ENCODE peak calls at places on chromosomes 6 and 20, in five cellular contexts. One of them, this sample, is unnamed.
A peak's percentile ranks its signal among the peaks of the same experiment; 100 is the strongest.

GRCh38 chr6:83853178-83853967 is at the start of gene RIPPLY2:
- DNase-seq in PC-9: no peak
- DNase-seq in ascending aorta: no peak
- DNase-seq in fibroblast of lung: peak; percentile 45
- DNase-seq in upper lobe of right lung: no peak
- DNase-seq in this sample: peak; percentile 78

GRCh38 chr6:43451939-43452338 is 3.4 kb downstream of the DLK2 start:
- DNase-seq in PC-9: no peak
- DNase-seq in upper lobe of right lung: no peak
- DNase-seq in fibroblast of lung: no peak
- DNase-seq in ascending aorta: no peak
- DNase-seq in this sample: no peak

GRCh38 chr6:45001663-45002062 is 326.5 kb upstream of the RUNX2 start:
- DNase-seq in PC-9: no peak
- DNase-seq in fibroblast of lung: no peak
- DNase-seq in ascending aorta: no peak
- DNase-seq in upper lobe of right lung: no peak
- DNase-seq in this sample: no peak

GRCh38 chr6:139577991-139578604 is 203.7 kb upstream of the CITED2 start:
- DNase-seq in fibroblast of lung: peak; percentile 94
- DNase-seq in PC-9: peak; percentile 31
- DNase-seq in upper lobe of right lung: no peak
- DNase-seq in ascending aorta: no peak
- DNase-seq in this sample: no peak

GRCh38 chr20:32752458-32753250 is 9.4 kb upstream of the COMMD7 start:
- DNase-seq in ascending aorta: no peak
- DNase-seq in fibroblast of lung: peak; percentile 84
- DNase-seq in upper lobe of right lung: no peak
- DNase-seq in PC-9: no peak
- DNase-seq in this sample: no peak

GRCh38 chr6:12391472-12391871 is 101.3 kb downstream of the EDN1 start:
- DNase-seq in ascending aorta: no peak
- DNase-seq in PC-9: no peak
- DNase-seq in fibroblast of lung: no peak
- DNase-seq in upper lobe of right lung: no peak
- DNase-seq in this sample: no peak

GRCh38 chr6:21496749-21497148 is 96.8 kb upstream of the SOX4 start:
- DNase-seq in ascending aorta: no peak
- DNase-seq in fibroblast of lung: no peak
- DNase-seq in PC-9: no peak
- DNase-seq in upper lobe of right lung: no peak
- DNase-seq in this sample: no peak

GRCh38 chr6:112237644-112238043 is 16.7 kb downstream of the LAMA4 start:
- DNase-seq in fibroblast of lung: peak; percentile 92
- DNase-seq in upper lobe of right lung: no peak
- DNase-seq in ascending aorta: no peak
- DNase-seq in PC-9: no peak
- DNase-seq in this sample: no peak

GRCh38 chr6:119209452-119210205 is 131.2 kb upstream of the FAM184A start:
- DNase-seq in upper lobe of right lung: no peak
- DNase-seq in ascending aorta: no peak
- DNase-seq in fibroblast of lung: no peak
- DNase-seq in PC-9: no peak
- DNase-seq in this sample: no peak

GRCh38 chr6:148464319-148465010 is 121.8 kb downstream of the SASH1 start:
- DNase-seq in upper lobe of right lung: no peak
- DNase-seq in PC-9: peak; percentile 63
- DNase-seq in ascending aorta: no peak
- DNase-seq in fibroblast of lung: peak; percentile 59
- DNase-seq in this sample: peak; percentile 5

GRCh38 chr20:58652606-58653303 is 1.7 kb downstream of the STX16 start:
- DNase-seq in ascending aorta: no peak
- DNase-seq in upper lobe of right lung: no peak
- DNase-seq in fibroblast of lung: peak; percentile 33
- DNase-seq in PC-9: no peak
- DNase-seq in this sample: no peak

GRCh38 chr20:19974621-19975435 is 42.3 kb upstream of the NAA20 start:
- DNase-seq in PC-9: peak; percentile 84
- DNase-seq in upper lobe of right lung: peak; percentile 94
- DNase-seq in fibroblast of lung: peak; percentile 94
- DNase-seq in ascending aorta: peak; percentile 78
- DNase-seq in this sample: peak; percentile 87

GRCh38 chr6:47195251-47195650 is 114.5 kb downstream of the TNFRSF21 start:
- DNase-seq in PC-9: no peak
- DNase-seq in fibroblast of lung: no peak
- DNase-seq in upper lobe of right lung: no peak
- DNase-seq in ascending aorta: no peak
- DNase-seq in this sample: no peak

GRCh38 chr6:16684896-16685554 is 76.2 kb downstream of the ATXN1 start:
- DNase-seq in PC-9: no peak
- DNase-seq in upper lobe of right lung: no peak
- DNase-seq in ascending aorta: no peak
- DNase-seq in fibroblast of lung: peak; percentile 90
- DNase-seq in this sample: no peak

GRCh38 chr6:105794263-105794662 is 291.9 kb upstream of the PRDM1 start:
- DNase-seq in PC-9: peak; percentile 93
- DNase-seq in ascending aorta: peak; percentile 31
- DNase-seq in fibroblast of lung: no peak
- DNase-seq in upper lobe of right lung: peak; percentile 80
- DNase-seq in this sample: no peak

GRCh38 chr6:19333936-19334335 is 503.2 kb upstream of the ID4 start:
- DNase-seq in PC-9: peak; percentile 43
- DNase-seq in upper lobe of right lung: no peak
- DNase-seq in ascending aorta: no peak
- DNase-seq in fibroblast of lung: peak; percentile 80
- DNase-seq in this sample: no peak

GRCh38 chr6:128723667-128724066 is 159.3 kb upstream of the LAMA2 start:
- DNase-seq in fibroblast of lung: peak; percentile 67
- DNase-seq in upper lobe of right lung: no peak
- DNase-seq in PC-9: no peak
- DNase-seq in ascending aorta: no peak
- DNase-seq in this sample: no peak

GRCh38 chr6:147131728-147132127 is 72.5 kb upstream of the STXBP5 start:
- DNase-seq in ascending aorta: no peak
- DNase-seq in upper lobe of right lung: no peak
- DNase-seq in fibroblast of lung: peak; percentile 38
- DNase-seq in PC-9: no peak
- DNase-seq in this sample: no peak

GRCh38 chr6:167031082-167031709 is 32.0 kb downstream of the CEP43 start:
- DNase-seq in PC-9: no peak
- DNase-seq in fibroblast of lung: peak; percentile 3
- DNase-seq in upper lobe of right lung: no peak
- DNase-seq in ascending aorta: no peak
- DNase-seq in this sample: no peak

GRCh38 chr6:142737368-142738060 is 207.5 kb downstream of the HIVEP2 start:
- DNase-seq in fibroblast of lung: no peak
- DNase-seq in PC-9: peak; percentile 64
- DNase-seq in upper lobe of right lung: no peak
- DNase-seq in ascending aorta: no peak
- DNase-seq in this sample: no peak

GRCh38 chr6:7958464-7958863 is 47.9 kb upstream of the TXNDC5 start:
- DNase-seq in ascending aorta: no peak
- DNase-seq in fibroblast of lung: no peak
- DNase-seq in PC-9: no peak
- DNase-seq in upper lobe of right lung: no peak
- DNase-seq in this sample: no peak

GRCh38 chr6:7960141-7960540 is 49.6 kb upstream of the TXNDC5 start:
- DNase-seq in upper lobe of right lung: no peak
- DNase-seq in PC-9: no peak
- DNase-seq in fibroblast of lung: no peak
- DNase-seq in ascending aorta: no peak
- DNase-seq in this sample: no peak

GRCh38 chr6:7960848-7961247 is 50.3 kb upstream of the TXNDC5 start:
- DNase-seq in fibroblast of lung: no peak
- DNase-seq in ascending aorta: no peak
- DNase-seq in PC-9: no peak
- DNase-seq in upper lobe of right lung: no peak
- DNase-seq in this sample: no peak

GRCh38 chr6:7954477-7955200 is 44.1 kb upstream of the TXNDC5 start:
- DNase-seq in fibroblast of lung: no peak
- DNase-seq in PC-9: no peak
- DNase-seq in ascending aorta: no peak
- DNase-seq in upper lobe of right lung: no peak
- DNase-seq in this sample: no peak

GRCh38 chr6:7959453-7959852 is 48.9 kb upstream of the TXNDC5 start:
- DNase-seq in PC-9: no peak
- DNase-seq in upper lobe of right lung: no peak
- DNase-seq in ascending aorta: no peak
- DNase-seq in fibroblast of lung: no peak
- DNase-seq in this sample: no peak
- H3K27ac ChIP-seq in PC-9: no peak overlapping the region
- H3K27ac ChIP-seq in upper lobe of right lung: no peak overlapping the region
- H3K27ac ChIP-seq in ascending aorta: no peak overlapping the region
- H3K27ac ChIP-seq in fibroblast of lung: no peak overlapping the region
- H3K27ac ChIP-seq in this sample: no peak overlapping the region

GRCh38 chr20:53582574-53583351 is 10.9 kb downstream of the ZNF217 start:
- DNase-seq in PC-9: peak; percentile 97
- DNase-seq in fibroblast of lung: peak; percentile 92
- DNase-seq in upper lobe of right lung: no peak
- DNase-seq in ascending aorta: no peak
- DNase-seq in this sample: peak; percentile 11

GRCh38 chr20:53579266-53579580 is 14.4 kb downstream of the ZNF217 start:
- DNase-seq in fibroblast of lung: no peak
- DNase-seq in PC-9: no peak
- DNase-seq in ascending aorta: no peak
- DNase-seq in upper lobe of right lung: no peak
- DNase-seq in this sample: no peak

GRCh38 chr20:53579581-53580375 is 13.9 kb downstream of the ZNF217 start:
- DNase-seq in fibroblast of lung: peak; percentile 69
- DNase-seq in upper lobe of right lung: no peak
- DNase-seq in ascending aorta: no peak
- DNase-seq in PC-9: peak; percentile 94
- DNase-seq in this sample: no peak

GRCh38 chr20:53580376-53581111 is 13.1 kb downstream of the ZNF217 start:
- DNase-seq in upper lobe of right lung: no peak
- DNase-seq in PC-9: no peak
- DNase-seq in fibroblast of lung: no peak
- DNase-seq in ascending aorta: no peak
- DNase-seq in this sample: no peak

DNA sequence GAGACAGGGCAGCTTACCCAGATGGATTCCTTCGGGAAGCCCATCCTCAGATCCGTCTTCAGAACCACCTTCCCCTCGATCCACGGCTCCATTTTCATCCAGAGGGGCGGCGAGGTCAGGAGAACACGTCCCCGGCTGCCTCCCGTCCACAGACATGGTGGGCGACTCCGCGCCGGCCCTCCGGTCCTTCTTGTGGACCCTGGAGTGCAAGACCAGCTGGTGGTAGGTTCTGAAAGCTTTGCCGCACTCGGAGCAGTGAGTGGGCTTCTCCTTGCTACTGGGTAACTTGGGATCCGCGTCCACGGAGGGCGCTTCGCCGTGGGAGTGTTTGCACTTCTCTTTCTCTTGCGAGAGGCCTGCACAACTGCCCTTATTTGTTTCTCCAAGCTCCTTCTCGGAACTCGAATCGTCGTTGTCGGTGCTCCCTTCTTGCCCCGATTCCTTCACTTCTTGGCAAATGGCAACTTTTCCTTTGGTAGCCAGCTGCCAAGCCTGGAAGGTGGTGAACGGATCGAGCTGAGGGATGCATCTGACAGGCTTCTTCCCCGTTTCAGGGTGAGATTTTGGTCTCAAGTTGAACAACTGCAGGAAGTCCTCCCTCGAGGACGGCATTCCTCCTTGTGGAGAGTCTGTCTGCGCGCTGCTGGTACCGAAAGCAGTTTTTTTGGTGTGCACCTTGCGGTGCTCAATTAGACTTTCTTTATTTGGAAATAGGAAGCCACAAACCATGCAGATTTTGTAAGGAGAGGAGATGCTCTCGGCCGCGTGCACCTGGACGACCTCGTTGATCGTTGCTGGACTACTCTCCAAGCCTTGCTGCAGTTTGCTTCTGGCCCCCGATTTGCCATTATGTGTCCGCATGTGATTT is 12.0 kb downstream of the ZNF217 start:
- DNase-seq in upper lobe of right lung: peak; percentile 63
- DNase-seq in PC-9: no peak
- DNase-seq in fibroblast of lung: no peak
- DNase-seq in ascending aorta: no peak
- DNase-seq in this sample: no peak
- H3K27ac ChIP-seq in upper lobe of right lung: peak overlapping the region; percentile 74
- H3K27ac ChIP-seq in PC-9: peak overlapping the region; percentile 91
- H3K27ac ChIP-seq in fibroblast of lung: peak overlapping the region; percentile 87
- H3K27ac ChIP-seq in ascending aorta: peak overlapping the region; percentile 75
- H3K27ac ChIP-seq in this sample: no peak overlapping the region

DNA sequence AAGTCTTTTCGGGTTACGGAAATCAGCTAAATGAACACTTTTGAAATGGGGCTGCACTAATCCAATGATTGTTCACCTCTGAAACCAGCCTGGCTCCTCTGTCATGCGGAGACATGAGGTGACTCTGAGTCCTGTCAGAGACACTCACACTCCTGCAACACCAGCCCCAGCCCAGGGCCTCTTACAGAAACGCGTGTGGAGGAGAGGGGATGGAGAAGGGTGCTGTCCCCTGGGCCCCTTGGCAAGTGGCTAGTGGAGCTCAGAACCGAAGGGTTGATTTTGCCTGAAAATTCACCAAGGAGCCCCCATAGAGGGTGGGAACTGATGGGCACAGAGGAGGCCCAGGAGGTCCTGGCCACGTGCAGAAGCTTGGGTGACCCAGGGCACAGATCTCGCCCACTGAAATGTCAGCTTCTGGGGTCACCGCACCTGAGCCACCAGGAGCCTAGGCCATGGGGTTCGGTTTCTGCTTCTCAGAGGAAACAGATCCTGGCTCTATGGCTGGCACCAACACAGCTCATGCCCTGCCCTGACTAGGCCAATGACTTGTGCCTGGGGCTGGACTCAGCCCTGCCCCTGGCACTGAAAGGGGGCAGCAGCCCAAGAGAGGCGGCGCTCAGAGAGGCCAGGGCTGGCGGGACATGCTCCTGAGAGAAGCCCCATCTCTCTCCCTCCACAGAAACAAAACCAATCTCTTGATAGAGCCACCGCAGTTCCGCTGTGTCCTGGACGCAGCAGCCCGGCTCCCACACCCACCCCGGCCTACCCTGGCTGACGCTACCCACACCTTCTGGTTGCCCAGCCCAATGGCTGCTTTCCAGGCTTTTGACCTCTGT is 144.7 kb downstream of the ERMARD start:
- DNase-seq in upper lobe of right lung: no peak
- DNase-seq in PC-9: no peak
- DNase-seq in ascending aorta: no peak
- DNase-seq in fibroblast of lung: no peak
- DNase-seq in this sample: no peak
- H3K27ac ChIP-seq in upper lobe of right lung: no peak overlapping the region
- H3K27ac ChIP-seq in PC-9: no peak overlapping the region
- H3K27ac ChIP-seq in ascending aorta: no peak overlapping the region
- H3K27ac ChIP-seq in fibroblast of lung: no peak overlapping the region
- H3K27ac ChIP-seq in this sample: no peak overlapping the region

DNA sequence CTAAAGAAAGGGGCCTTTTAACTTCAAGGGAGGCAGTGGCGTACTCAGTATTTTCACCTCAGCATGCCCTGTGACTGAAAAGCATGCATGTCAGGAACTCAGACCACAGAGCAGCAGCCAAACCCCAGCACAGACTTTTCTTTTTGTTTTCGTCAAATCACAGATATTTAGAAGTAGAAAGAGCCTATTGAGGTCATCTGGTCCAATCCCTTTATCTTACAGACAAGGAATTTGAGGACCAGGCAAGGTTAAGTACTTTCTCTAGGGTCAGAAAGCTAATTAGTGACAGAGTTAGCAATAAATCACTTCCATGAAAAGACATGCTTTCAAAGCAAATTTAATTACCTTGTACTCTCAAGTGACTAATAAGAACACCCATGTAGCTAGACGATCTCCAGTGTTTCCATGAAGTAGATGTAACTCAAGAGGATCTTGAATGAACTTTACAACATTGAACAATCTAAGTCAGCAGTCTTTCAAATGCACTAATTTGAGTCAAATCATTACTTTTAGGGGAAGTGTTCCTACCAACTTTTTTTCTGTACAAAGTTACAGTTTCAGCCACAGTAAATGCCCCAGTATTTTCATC is 35.9 kb downstream of the MOXD1 start:
- DNase-seq in PC-9: no peak
- DNase-seq in upper lobe of right lung: no peak
- DNase-seq in ascending aorta: no peak
- DNase-seq in fibroblast of lung: peak; percentile 87
- DNase-seq in this sample: no peak
- H3K27ac ChIP-seq in PC-9: no peak overlapping the region
- H3K27ac ChIP-seq in upper lobe of right lung: no peak overlapping the region
- H3K27ac ChIP-seq in ascending aorta: no peak overlapping the region
- H3K27ac ChIP-seq in fibroblast of lung: no peak overlapping the region
- H3K27ac ChIP-seq in this sample: no peak overlapping the region